ENCODE peak calls at places on chromosome 9, in five cellular contexts. O is CD14-positive monocyte, W is bronchial epithelial cell, M is adrenal gland, G is transverse colon. A is an unnamed sample.

GRCh38 chr9:112063151-112063550 is 111.9 kb downstream of the SUSD1 start:
- DNase-seq in O (no peak), W (no peak), M (no peak), G (no peak), A (no peak)

GRCh38 chr9:117303643-117304230 is 111.1 kb downstream of the ASTN2 start:
- DNase-seq in O (no peak), W (no peak), M (no peak), G (no peak), A (no peak)

GRCh38 chr9:133683494-133684460 is 47.6 kb downstream of the DBH start:
- DNase-seq in O (no peak), W (no peak), M (no peak), G (no peak), A (peak)

GRCh38 chr9:6566409-6567139 is 79.0 kb downstream of the GLDC start:
- DNase-seq in O (peak), W (peak), M (peak), G (no peak), A (no peak)

GRCh38 chr9:87581513-87581912 is 83.8 kb downstream of the DAPK1 start:
- DNase-seq in O (no peak), W (no peak), M (no peak), G (no peak), A (no peak)

GRCh38 chr9:93003552-93004407 is 54.7 kb upstream of the SUSD3 start:
- DNase-seq in O (no peak), W (peak), M (peak), G (peak), A (no peak)

GRCh38 chr9:132481467-132481866 is 71.5 kb downstream of the CFAP77 start:
- DNase-seq in O (no peak), W (no peak), M (no peak), G (no peak), A (peak)

GRCh38 chr9:95438958-95439357 is 77.8 kb downstream of the PTCH1 start:
- DNase-seq in O (no peak), W (peak), M (no peak), G (no peak), A (no peak)

GRCh38 chr9:38682713-38683112 is 37.2 kb downstream of the FAM240B start:
- DNase-seq in O (no peak), W (peak), M (no peak), G (no peak), A (no peak)

GRCh38 chr9:77926314-77926959 is 105.2 kb downstream of the GNAQ start:
- DNase-seq in O (no peak), W (peak), M (no peak), G (no peak), A (no peak)

GRCh38 chr9:72478993-72479392 is 42.4 kb upstream of the TMC1 start:
- DNase-seq in O (no peak), W (peak), M (no peak), G (no peak), A (no peak)

GRCh38 chr9:87112656-87113055 is 165.3 kb upstream of the GAS1 start:
- DNase-seq in O (no peak), W (no peak), M (no peak), G (no peak), A (no peak)

GRCh38 chr9:92947268-92948031 is at the start of gene FGD3:
- DNase-seq in O (no peak), W (no peak), M (no peak), G (no peak), A (no peak)

GRCh38 chr9:34503406-34503805 is 19.4 kb downstream of the ENHO start:
- DNase-seq in O (no peak), W (no peak), M (no peak), G (no peak), A (no peak)

GRCh38 chr9:124800306-124801259 is 23.6 kb downstream of the OLFML2A start:
- DNase-seq in O (peak), W (peak), M (no peak), G (peak), A (no peak)

GRCh38 chr9:127761061-127761460 is 17.4 kb downstream of the SH2D3C start:
- DNase-seq in O (no peak), W (no peak), M (no peak), G (no peak), A (no peak)

GRCh38 chr9:124270504-124271335 is 13.0 kb downstream of the NEK6 start:
- DNase-seq in O (no peak), W (no peak), M (no peak), G (peak), A (no peak)

GRCh38 chr9:27292646-27293045 is 4.3 kb downstream of the EQTN start:
- DNase-seq in O (no peak), W (no peak), M (no peak), G (no peak), A (no peak)

GRCh38 chr9:35257986-35258664 is 96.3 kb downstream of the UNC13B start:
- DNase-seq in O (no peak), W (peak), M (no peak), G (no peak), A (no peak)

GRCh38 chr9:110058304-110058953 is 149.5 kb downstream of the C9orf152 start:
- DNase-seq in O (peak), W (peak), M (peak), G (peak), A (no peak)

DNA sequence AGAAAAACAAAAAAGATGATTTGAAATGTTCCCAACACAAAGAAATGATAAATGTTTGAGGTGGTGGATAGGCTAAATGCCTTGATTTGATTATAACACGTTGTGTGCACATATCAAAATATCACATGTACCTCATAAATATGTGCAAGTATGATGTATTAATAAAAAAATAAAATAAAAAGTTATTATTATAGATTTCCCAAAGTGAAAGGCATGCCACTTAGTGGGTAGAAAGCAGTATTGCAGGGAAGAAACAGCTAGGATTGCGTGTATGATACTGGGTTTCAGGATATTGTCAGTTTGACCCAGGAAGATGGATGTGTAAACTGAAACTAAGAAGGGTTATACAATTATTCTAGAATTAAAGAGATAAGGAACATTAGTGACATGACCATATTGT is 3.6 kb upstream of the TMEM38B start:
- DNase-seq in O (no peak), W (peak), M (no peak), G (no peak), A (no peak)
- TF ChIP-seq CTCF in O (peak), W (peak), M (peak), G (peak), A (peak)

GRCh38 chr9:114538241-114538640 is 33.0 kb upstream of the WHRN start:
- DNase-seq in O (no peak), W (peak), M (no peak), G (peak), A (no peak)
- TF ChIP-seq CTCF in O (no peak), W (peak), M (no peak), G (peak), A (no peak)

GRCh38 chr9:126518763-126519162 is 95.0 kb upstream of the LMX1B start:
- DNase-seq in O (no peak), W (no peak), M (no peak), G (no peak), A (no peak)

GRCh38 chr9:126516561-126516935 is 97.2 kb upstream of the LMX1B start:
- DNase-seq in O (no peak), W (no peak), M (no peak), G (no peak), A (no peak)

GRCh38 chr9:126515873-126516505 is 97.7 kb upstream of the LMX1B start:
- DNase-seq in O (peak), W (no peak), M (no peak), G (no peak), A (peak)

GRCh38 chr9:126517751-126518261 is 95.9 kb upstream of the LMX1B start:
- DNase-seq in O (no peak), W (no peak), M (no peak), G (no peak), A (no peak)

DNA sequence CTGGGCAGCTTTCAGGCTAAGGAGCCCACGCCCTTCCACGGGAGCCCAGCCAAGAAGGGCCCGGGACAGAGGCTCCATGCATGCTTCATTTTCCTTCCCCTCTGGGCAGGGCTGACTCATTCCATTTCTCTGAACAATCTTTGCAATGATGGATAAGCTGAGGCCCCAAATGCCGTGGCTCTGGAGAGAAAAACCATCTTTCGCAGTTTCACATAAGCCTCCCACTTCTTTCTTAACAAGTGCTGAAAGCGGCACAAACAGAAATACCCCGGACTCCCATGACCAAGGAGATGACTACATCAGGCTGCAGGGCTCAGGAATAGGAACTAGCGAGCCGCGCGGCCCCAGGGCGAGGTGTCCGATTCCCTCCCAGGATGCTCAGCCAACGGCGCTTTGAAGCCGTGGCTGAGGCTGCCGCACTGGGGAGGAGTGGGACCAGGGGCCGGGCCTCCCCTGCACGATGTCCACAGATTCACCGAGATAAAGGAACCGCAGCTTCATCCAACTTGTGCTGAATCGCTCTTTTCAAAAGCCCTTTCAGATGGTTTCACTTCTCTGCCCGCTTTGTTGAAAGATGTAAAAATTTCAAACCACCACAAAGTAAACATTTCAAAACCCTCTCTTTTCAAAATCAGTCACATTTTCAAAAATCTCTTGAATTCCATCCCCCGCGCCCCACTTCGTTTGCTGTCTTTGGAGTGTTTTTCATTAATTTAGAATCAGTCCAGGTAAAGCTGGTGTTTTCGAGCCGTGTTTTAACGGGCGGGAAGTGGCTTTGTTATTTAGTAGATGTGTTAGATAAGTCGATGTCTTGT is 96.6 kb upstream of the LMX1B start:
- DNase-seq in O (peak), W (peak), M (no peak), G (no peak), A (peak)
- TF ChIP-seq CTCF in O (no peak), W (no peak), M (no peak), G (no peak), A (peak)

GRCh38 chr9:120936764-120937122 is 10.1 kb upstream of the TRAF1 start:
- DNase-seq in O (no peak), W (no peak), M (no peak), G (no peak), A (no peak)
- TF ChIP-seq CTCF in O (peak), W (no peak), M (peak), G (no peak), A (peak)

A was measured in chondrocyte.